ENCODE peak calls at places on chromosomes 2 and 18, in four cellular contexts. One of them, this sample, is unnamed.
A peak's percentile ranks its signal among the peaks of the same experiment; 100 is the strongest.

GRCh38 chr18:48546411-48546810 is 7.6 kb downstream of the CTIF start:
- DNase-seq in tibial nerve: no peak
- DNase-seq in progenitor cell of endocrine pancreas: no peak
- DNase-seq in ovary: no peak
- DNase-seq in this sample: no peak

GRCh38 chr18:61502472-61502871 is 169.2 kb downstream of the CDH20 start:
- DNase-seq in tibial nerve: peak; percentile 73
- DNase-seq in progenitor cell of endocrine pancreas: peak; percentile 44
- DNase-seq in ovary: no peak
- DNase-seq in this sample: peak; percentile 56

GRCh38 chr2:124816007-124816406 is 790.9 kb downstream of the CNTNAP5 start:
- DNase-seq in tibial nerve: no peak
- DNase-seq in progenitor cell of endocrine pancreas: no peak
- DNase-seq in ovary: no peak
- DNase-seq in this sample: no peak

GRCh38 chr2:29519996-29520395 is 401.4 kb downstream of the ALK start:
- DNase-seq in tibial nerve: no peak
- DNase-seq in progenitor cell of endocrine pancreas: no peak
- DNase-seq in ovary: no peak
- DNase-seq in this sample: no peak

GRCh38 chr2:127663566-127664064 is 11.7 kb downstream of the LIMS2 start:
- DNase-seq in tibial nerve: no peak
- DNase-seq in progenitor cell of endocrine pancreas: no peak
- DNase-seq in ovary: peak; percentile 1
- DNase-seq in this sample: no peak

GRCh38 chr2:42784204-42784880 is 8.0 kb downstream of the HAAO start:
- DNase-seq in tibial nerve: no peak
- DNase-seq in progenitor cell of endocrine pancreas: no peak
- DNase-seq in ovary: no peak
- DNase-seq in this sample: no peak

GRCh38 chr18:51017140-51017874 is 12.7 kb upstream of the SMAD4 start:
- DNase-seq in tibial nerve: no peak
- DNase-seq in progenitor cell of endocrine pancreas: no peak
- DNase-seq in ovary: no peak
- DNase-seq in this sample: no peak

GRCh38 chr2:180742809-180743208 is 237.6 kb upstream of the UBE2E3 start:
- DNase-seq in tibial nerve: no peak
- DNase-seq in progenitor cell of endocrine pancreas: no peak
- DNase-seq in ovary: no peak
- DNase-seq in this sample: no peak

GRCh38 chr2:72214429-72215143 is 66.9 kb upstream of the CYP26B1 start:
- DNase-seq in tibial nerve: no peak
- DNase-seq in progenitor cell of endocrine pancreas: no peak
- DNase-seq in ovary: no peak
- DNase-seq in this sample: no peak

GRCh38 chr18:48818329-48819254 is 132.2 kb downstream of the SMAD7 start:
- DNase-seq in tibial nerve: no peak
- DNase-seq in progenitor cell of endocrine pancreas: no peak
- DNase-seq in ovary: peak; percentile 4
- DNase-seq in this sample: no peak

GRCh38 chr2:148515976-148516375 is 128.6 kb upstream of the EPC2 start:
- DNase-seq in tibial nerve: no peak
- DNase-seq in progenitor cell of endocrine pancreas: no peak
- DNase-seq in ovary: no peak
- DNase-seq in this sample: no peak

GRCh38 chr18:58186258-58186948 is 142.4 kb downstream of the NEDD4L start:
- DNase-seq in tibial nerve: no peak
- DNase-seq in progenitor cell of endocrine pancreas: no peak
- DNase-seq in ovary: no peak
- DNase-seq in this sample: no peak

GRCh38 chr2:168210898-168211570 is 36.4 kb downstream of the STK39 start:
- DNase-seq in tibial nerve: no peak
- DNase-seq in progenitor cell of endocrine pancreas: no peak
- DNase-seq in ovary: no peak
- DNase-seq in this sample: no peak

GRCh38 chr2:113240915-113241911 is 37.5 kb downstream of the PAX8 start:
- DNase-seq in tibial nerve: peak; percentile 77
- DNase-seq in progenitor cell of endocrine pancreas: no peak
- DNase-seq in ovary: no peak
- DNase-seq in this sample: no peak

GRCh38 chr18:48296581-48296980 is 112.6 kb downstream of the ZBTB7C start:
- DNase-seq in tibial nerve: no peak
- DNase-seq in progenitor cell of endocrine pancreas: no peak
- DNase-seq in ovary: no peak
- DNase-seq in this sample: no peak

GRCh38 chr2:231674587-231675334 is 33.6 kb upstream of the PTMA start:
- DNase-seq in tibial nerve: peak; percentile 67
- DNase-seq in progenitor cell of endocrine pancreas: peak; percentile 76
- DNase-seq in ovary: peak; percentile 81
- DNase-seq in this sample: no peak

GRCh38 chr2:85367180-85367579 is 12.6 kb downstream of the ELMOD3 start:
- DNase-seq in tibial nerve: no peak
- DNase-seq in progenitor cell of endocrine pancreas: no peak
- DNase-seq in ovary: no peak
- DNase-seq in this sample: no peak

GRCh38 chr2:172667926-172668325 is 67.7 kb upstream of the RAPGEF4 start:
- DNase-seq in tibial nerve: no peak
- DNase-seq in progenitor cell of endocrine pancreas: no peak
- DNase-seq in ovary: no peak
- DNase-seq in this sample: no peak

GRCh38 chr2:190804182-190804795 is 76.3 kb upstream of the GLS start:
- DNase-seq in tibial nerve: peak; percentile 13
- DNase-seq in progenitor cell of endocrine pancreas: no peak
- DNase-seq in ovary: no peak
- DNase-seq in this sample: no peak

GRCh38 chr18:26091047-26091630 is 726 bp upstream of the SS18 start:
- DNase-seq in tibial nerve: peak; percentile 48
- DNase-seq in progenitor cell of endocrine pancreas: no peak
- DNase-seq in ovary: peak; percentile 71
- DNase-seq in this sample: peak; percentile 25

GRCh38 chr2:232634319-232635150 is 1.1 kb downstream of the EFHD1 start:
- DNase-seq in tibial nerve: peak; percentile 7
- DNase-seq in progenitor cell of endocrine pancreas: no peak
- DNase-seq in ovary: peak; percentile 59
- DNase-seq in this sample: no peak

GRCh38 chr2:71469403-71470398 is 16.3 kb downstream of the DYSF start:
- DNase-seq in tibial nerve: no peak
- DNase-seq in progenitor cell of endocrine pancreas: no peak
- DNase-seq in ovary: no peak
- DNase-seq in this sample: no peak

GRCh38 chr2:241865957-241866858 is 3.3 kb upstream of the RTP5 start:
- DNase-seq in tibial nerve: no peak
- DNase-seq in progenitor cell of endocrine pancreas: no peak
- DNase-seq in ovary: no peak
- DNase-seq in this sample: no peak

GRCh38 chr2:134760385-134760784 is 41.6 kb upstream of the TMEM163 start:
- DNase-seq in tibial nerve: no peak
- DNase-seq in progenitor cell of endocrine pancreas: no peak
- DNase-seq in ovary: no peak
- DNase-seq in this sample: no peak

GRCh38 chr18:77666613-77667012 is 417.0 kb downstream of the GALR1 start:
- DNase-seq in tibial nerve: no peak
- DNase-seq in progenitor cell of endocrine pancreas: no peak
- DNase-seq in ovary: no peak
- DNase-seq in this sample: no peak

GRCh38 chr2:2563309-2563860 is 232.3 kb upstream of the MYT1L start:
- DNase-seq in tibial nerve: no peak
- DNase-seq in progenitor cell of endocrine pancreas: no peak
- DNase-seq in ovary: no peak
- DNase-seq in this sample: no peak

GRCh38 chr18:75981102-75981501 is 513.9 kb downstream of the ZNF516 start:
- DNase-seq in tibial nerve: no peak
- DNase-seq in progenitor cell of endocrine pancreas: no peak
- DNase-seq in ovary: no peak
- DNase-seq in this sample: no peak

GRCh38 chr2:203535784-203536590 is 886 bp upstream of the RAPH1 start:
- DNase-seq in tibial nerve: no peak
- DNase-seq in progenitor cell of endocrine pancreas: no peak
- DNase-seq in ovary: no peak
- DNase-seq in this sample: no peak

GRCh38 chr2:83602753-83603152 is 856.3 kb downstream of the SUCLG1 start:
- DNase-seq in tibial nerve: no peak
- DNase-seq in progenitor cell of endocrine pancreas: no peak
- DNase-seq in ovary: no peak
- DNase-seq in this sample: no peak

GRCh38 chr2:127453392-127454171 is 35.4 kb downstream of the PROC start:
- DNase-seq in tibial nerve: no peak
- DNase-seq in progenitor cell of endocrine pancreas: no peak
- DNase-seq in ovary: no peak
- DNase-seq in this sample: no peak

GRCh38 chr2:172931923-172932520 is 143.6 kb upstream of the MAP3K20 start:
- DNase-seq in tibial nerve: peak; percentile 84
- DNase-seq in progenitor cell of endocrine pancreas: peak; percentile 47
- DNase-seq in ovary: peak; percentile 83
- DNase-seq in this sample: no peak

GRCh38 chr2:96505231-96505889 is at the start of gene NEURL3:
- DNase-seq in tibial nerve: no peak
- DNase-seq in progenitor cell of endocrine pancreas: no peak
- DNase-seq in ovary: no peak
- DNase-seq in this sample: no peak

GRCh38 chr2:238220892-238221521 is 17.5 kb upstream of the ILKAP start:
- DNase-seq in tibial nerve: no peak
- DNase-seq in progenitor cell of endocrine pancreas: no peak
- DNase-seq in ovary: no peak
- DNase-seq in this sample: no peak

GRCh38 chr2:177812713-177813396 is 259.7 kb downstream of the PDE11A start:
- DNase-seq in tibial nerve: no peak
- DNase-seq in progenitor cell of endocrine pancreas: no peak
- DNase-seq in ovary: no peak
- DNase-seq in this sample: no peak

DNA sequence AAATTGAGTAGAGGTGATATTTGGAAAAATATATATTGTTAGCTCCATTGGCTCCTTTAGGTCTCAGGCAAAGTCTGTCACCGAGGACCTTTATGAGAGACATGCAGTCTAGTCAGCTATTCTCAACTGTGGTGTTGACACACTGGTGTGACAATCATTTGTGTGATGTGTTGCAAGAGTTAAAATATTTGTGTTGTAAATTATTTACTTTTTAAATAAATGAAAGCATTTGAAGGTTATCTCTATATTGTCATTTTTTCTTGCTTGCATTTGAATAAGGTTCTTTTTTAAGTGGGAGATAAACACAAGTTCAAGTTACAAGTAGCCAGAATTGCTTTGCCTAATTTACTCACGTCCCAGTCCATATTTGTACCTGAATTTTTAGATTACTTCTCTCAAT is 4.3 kb downstream of the REL start:
- DNase-seq in tibial nerve: no peak
- DNase-seq in progenitor cell of endocrine pancreas: no peak
- DNase-seq in ovary: no peak
- DNase-seq in this sample: no peak
- TF ChIP-seq CTCF in tibial nerve: no peak
- TF ChIP-seq CTCF in progenitor cell of endocrine pancreas: no peak
- TF ChIP-seq CTCF in ovary: no peak
- TF ChIP-seq CTCF in this sample: no peak

GRCh38 chr2:152335016-152335850 is at the start of gene FMNL2:
- DNase-seq in tibial nerve: peak; percentile 79
- DNase-seq in progenitor cell of endocrine pancreas: peak; percentile 88
- DNase-seq in ovary: peak; percentile 88
- DNase-seq in this sample: peak; percentile 43
- TF ChIP-seq CTCF in tibial nerve: no peak
- TF ChIP-seq CTCF in progenitor cell of endocrine pancreas: peak; percentile 14
- TF ChIP-seq CTCF in ovary: no peak
- TF ChIP-seq CTCF in this sample: no peak

GRCh38 chr2:142952793-142953192 is 75.3 kb downstream of the KYNU start:
- DNase-seq in tibial nerve: no peak
- DNase-seq in progenitor cell of endocrine pancreas: no peak
- DNase-seq in ovary: no peak
- DNase-seq in this sample: no peak
- TF ChIP-seq CTCF in tibial nerve: no peak
- TF ChIP-seq CTCF in progenitor cell of endocrine pancreas: no peak
- TF ChIP-seq CTCF in ovary: no peak
- TF ChIP-seq CTCF in this sample: no peak

GRCh38 chr18:30376515-30376914 is 666.0 kb downstream of the DSC3 start:
- DNase-seq in tibial nerve: no peak
- DNase-seq in progenitor cell of endocrine pancreas: no peak
- DNase-seq in ovary: no peak
- DNase-seq in this sample: no peak
- TF ChIP-seq CTCF in tibial nerve: no peak
- TF ChIP-seq CTCF in progenitor cell of endocrine pancreas: no peak
- TF ChIP-seq CTCF in ovary: no peak
- TF ChIP-seq CTCF in this sample: no peak

GRCh38 chr2:195498176-195498575 is 158.8 kb upstream of the SLC39A10 start:
- DNase-seq in tibial nerve: peak; percentile 52
- DNase-seq in progenitor cell of endocrine pancreas: no peak
- DNase-seq in ovary: no peak
- DNase-seq in this sample: no peak
- TF ChIP-seq CTCF in tibial nerve: peak; percentile 24
- TF ChIP-seq CTCF in progenitor cell of endocrine pancreas: peak; percentile 37
- TF ChIP-seq CTCF in ovary: no peak
- TF ChIP-seq CTCF in this sample: peak; percentile 11

GRCh38 chr2:45169339-45170190 is 160.3 kb upstream of the SIX2 start:
- DNase-seq in tibial nerve: no peak
- DNase-seq in progenitor cell of endocrine pancreas: peak; percentile 42
- DNase-seq in ovary: no peak
- DNase-seq in this sample: peak; percentile 19
- TF ChIP-seq CTCF in tibial nerve: no peak
- TF ChIP-seq CTCF in progenitor cell of endocrine pancreas: peak; percentile 8
- TF ChIP-seq CTCF in ovary: no peak
- TF ChIP-seq CTCF in this sample: no peak

DNA sequence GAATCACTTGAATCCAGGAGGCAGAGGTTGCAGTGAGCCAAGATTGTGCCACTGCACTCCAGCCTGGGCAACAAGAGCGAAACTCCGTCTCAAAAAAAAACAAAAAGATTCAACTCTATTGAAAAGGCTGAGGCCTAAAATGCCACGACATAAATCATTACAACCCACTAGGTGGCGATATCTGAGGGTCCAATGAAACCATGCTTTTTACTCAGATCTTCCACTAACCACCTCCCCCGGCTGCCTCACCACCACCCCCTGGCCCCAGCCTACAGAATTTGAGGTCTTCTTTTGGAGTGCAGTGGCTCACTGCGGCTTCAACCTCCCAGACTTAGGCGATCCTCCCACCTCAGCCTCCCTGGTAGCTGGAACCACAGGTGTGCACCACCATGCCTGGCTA is 57.5 kb downstream of the AP1S3 start:
- DNase-seq in tibial nerve: no peak
- DNase-seq in progenitor cell of endocrine pancreas: no peak
- DNase-seq in ovary: no peak
- DNase-seq in this sample: no peak
- TF ChIP-seq CTCF in tibial nerve: no peak
- TF ChIP-seq CTCF in progenitor cell of endocrine pancreas: peak; percentile 45
- TF ChIP-seq CTCF in ovary: no peak
- TF ChIP-seq CTCF in this sample: peak; percentile 42

This sample was measured in D721Med.